ENCODE peak calls at places on chromosomes 12 and 14, in nine cellular contexts. One of them, this sample, is unnamed.

GRCh38 chr12:49545815-49546214 is 7.0 kb downstream of the KCNH3 start:
- DNase-seq in kidney epithelial cell: no peak
- DNase-seq in upper lobe of right lung: peak
- DNase-seq in pancreas: no peak
- DNase-seq in mammary epithelial cell: no peak
- DNase-seq in AG04449: no peak
- DNase-seq in heart left ventricle: no peak
- DNase-seq in NB4: no peak
- DNase-seq in foreskin fibroblast: no peak
- DNase-seq in this sample: no peak

GRCh38 chr12:49342914-49343731 is 3.6 kb upstream of the DNAJC22 start:
- DNase-seq in pancreas: peak
- DNase-seq in NB4: no peak
- DNase-seq in upper lobe of right lung: peak
- DNase-seq in mammary epithelial cell: no peak
- DNase-seq in kidney epithelial cell: no peak
- DNase-seq in AG04449: no peak
- DNase-seq in heart left ventricle: no peak
- DNase-seq in foreskin fibroblast: no peak
- DNase-seq in this sample: no peak

GRCh38 chr14:31930493-31931225 is 146.4 kb upstream of the ARHGAP5 start:
- DNase-seq in pancreas: no peak
- DNase-seq in foreskin fibroblast: peak
- DNase-seq in mammary epithelial cell: peak
- DNase-seq in heart left ventricle: no peak
- DNase-seq in AG04449: no peak
- DNase-seq in upper lobe of right lung: no peak
- DNase-seq in kidney epithelial cell: peak
- DNase-seq in NB4: peak
- DNase-seq in this sample: no peak

GRCh38 chr14:77988966-77989365 is 181.2 kb upstream of the NRXN3 start:
- DNase-seq in foreskin fibroblast: no peak
- DNase-seq in mammary epithelial cell: peak
- DNase-seq in AG04449: no peak
- DNase-seq in pancreas: no peak
- DNase-seq in upper lobe of right lung: no peak
- DNase-seq in heart left ventricle: peak
- DNase-seq in kidney epithelial cell: peak
- DNase-seq in NB4: no peak
- DNase-seq in this sample: peak

GRCh38 chr14:90487462-90487861 is 90.6 kb downstream of the CALM1 start:
- DNase-seq in mammary epithelial cell: no peak
- DNase-seq in upper lobe of right lung: no peak
- DNase-seq in NB4: no peak
- DNase-seq in heart left ventricle: no peak
- DNase-seq in pancreas: no peak
- DNase-seq in AG04449: no peak
- DNase-seq in kidney epithelial cell: no peak
- DNase-seq in foreskin fibroblast: no peak
- DNase-seq in this sample: no peak

GRCh38 chr14:99395904-99396530 is 84.6 kb downstream of the SETD3 start:
- DNase-seq in NB4: peak
- DNase-seq in mammary epithelial cell: peak
- DNase-seq in heart left ventricle: no peak
- DNase-seq in AG04449: no peak
- DNase-seq in upper lobe of right lung: no peak
- DNase-seq in foreskin fibroblast: peak
- DNase-seq in kidney epithelial cell: peak
- DNase-seq in pancreas: no peak
- DNase-seq in this sample: no peak

GRCh38 chr12:78835493-78835892 is 29.1 kb upstream of the SYT1 start:
- DNase-seq in heart left ventricle: no peak
- DNase-seq in upper lobe of right lung: no peak
- DNase-seq in foreskin fibroblast: no peak
- DNase-seq in kidney epithelial cell: no peak
- DNase-seq in AG04449: no peak
- DNase-seq in NB4: no peak
- DNase-seq in pancreas: no peak
- DNase-seq in mammary epithelial cell: no peak
- DNase-seq in this sample: no peak

GRCh38 chr14:80618751-80619329 is 322.7 kb downstream of the CEP128 start:
- DNase-seq in NB4: no peak
- DNase-seq in kidney epithelial cell: no peak
- DNase-seq in pancreas: no peak
- DNase-seq in upper lobe of right lung: no peak
- DNase-seq in mammary epithelial cell: no peak
- DNase-seq in AG04449: no peak
- DNase-seq in heart left ventricle: no peak
- DNase-seq in foreskin fibroblast: no peak
- DNase-seq in this sample: no peak

GRCh38 chr12:27733052-27733656 is 22.5 kb downstream of the MRPS35 start:
- DNase-seq in pancreas: peak
- DNase-seq in mammary epithelial cell: peak
- DNase-seq in kidney epithelial cell: no peak
- DNase-seq in upper lobe of right lung: no peak
- DNase-seq in NB4: peak
- DNase-seq in AG04449: no peak
- DNase-seq in heart left ventricle: no peak
- DNase-seq in foreskin fibroblast: peak
- DNase-seq in this sample: no peak

GRCh38 chr14:82112210-82112839 is 578.7 kb upstream of the SEL1L start:
- DNase-seq in kidney epithelial cell: no peak
- DNase-seq in mammary epithelial cell: no peak
- DNase-seq in NB4: no peak
- DNase-seq in AG04449: no peak
- DNase-seq in pancreas: no peak
- DNase-seq in heart left ventricle: no peak
- DNase-seq in foreskin fibroblast: no peak
- DNase-seq in upper lobe of right lung: no peak
- DNase-seq in this sample: no peak

GRCh38 chr14:58865520-58866281 is 227.9 kb downstream of the DACT1 start:
- DNase-seq in pancreas: no peak
- DNase-seq in heart left ventricle: no peak
- DNase-seq in upper lobe of right lung: no peak
- DNase-seq in AG04449: no peak
- DNase-seq in NB4: no peak
- DNase-seq in kidney epithelial cell: no peak
- DNase-seq in foreskin fibroblast: peak
- DNase-seq in mammary epithelial cell: peak
- DNase-seq in this sample: peak

GRCh38 chr12:3132636-3133409 is 55.6 kb downstream of the TSPAN9 start:
- DNase-seq in heart left ventricle: peak
- DNase-seq in NB4: no peak
- DNase-seq in foreskin fibroblast: peak
- DNase-seq in pancreas: no peak
- DNase-seq in AG04449: no peak
- DNase-seq in kidney epithelial cell: no peak
- DNase-seq in mammary epithelial cell: no peak
- DNase-seq in upper lobe of right lung: no peak
- DNase-seq in this sample: no peak

GRCh38 chr12:10740182-10740581 is 17.1 kb upstream of the YBX3 start:
- DNase-seq in pancreas: no peak
- DNase-seq in kidney epithelial cell: no peak
- DNase-seq in AG04449: no peak
- DNase-seq in heart left ventricle: no peak
- DNase-seq in mammary epithelial cell: peak
- DNase-seq in upper lobe of right lung: no peak
- DNase-seq in foreskin fibroblast: no peak
- DNase-seq in NB4: no peak
- DNase-seq in this sample: no peak

GRCh38 chr14:59918824-59919581 is 941 bp upstream of the LRRC9 start:
- DNase-seq in upper lobe of right lung: no peak
- DNase-seq in heart left ventricle: peak
- DNase-seq in NB4: peak
- DNase-seq in AG04449: no peak
- DNase-seq in mammary epithelial cell: no peak
- DNase-seq in kidney epithelial cell: no peak
- DNase-seq in pancreas: no peak
- DNase-seq in foreskin fibroblast: no peak
- DNase-seq in this sample: peak

GRCh38 chr12:116628989-116629388 is 69.8 kb downstream of the MAP1LC3B2 start:
- DNase-seq in mammary epithelial cell: no peak
- DNase-seq in pancreas: no peak
- DNase-seq in upper lobe of right lung: no peak
- DNase-seq in heart left ventricle: no peak
- DNase-seq in foreskin fibroblast: no peak
- DNase-seq in NB4: no peak
- DNase-seq in AG04449: no peak
- DNase-seq in kidney epithelial cell: no peak
- DNase-seq in this sample: no peak

GRCh38 chr12:12726543-12727093 is 9.4 kb downstream of the CDKN1B start:
- DNase-seq in upper lobe of right lung: no peak
- DNase-seq in kidney epithelial cell: no peak
- DNase-seq in NB4: peak
- DNase-seq in AG04449: no peak
- DNase-seq in pancreas: no peak
- DNase-seq in mammary epithelial cell: peak
- DNase-seq in heart left ventricle: no peak
- DNase-seq in foreskin fibroblast: peak
- DNase-seq in this sample: no peak

GRCh38 chr12:128644664-128645296 is 179.0 kb downstream of the SLC15A4 start:
- DNase-seq in heart left ventricle: no peak
- DNase-seq in NB4: peak
- DNase-seq in mammary epithelial cell: no peak
- DNase-seq in pancreas: peak
- DNase-seq in kidney epithelial cell: no peak
- DNase-seq in upper lobe of right lung: no peak
- DNase-seq in foreskin fibroblast: no peak
- DNase-seq in AG04449: no peak
- DNase-seq in this sample: no peak
- TF ChIP-seq CTCF in heart left ventricle: peak
- TF ChIP-seq CTCF in NB4: peak
- TF ChIP-seq CTCF in mammary epithelial cell: peak
- TF ChIP-seq CTCF in pancreas: peak
- TF ChIP-seq CTCF in kidney epithelial cell: peak
- TF ChIP-seq CTCF in upper lobe of right lung: peak
- TF ChIP-seq CTCF in foreskin fibroblast: no peak
- TF ChIP-seq CTCF in AG04449: no peak
- TF ChIP-seq CTCF in this sample: peak

GRCh38 chr12:104990950-104991349 is 4.8 kb downstream of the NOPCHAP1 start:
- DNase-seq in foreskin fibroblast: no peak
- DNase-seq in AG04449: no peak
- DNase-seq in heart left ventricle: no peak
- DNase-seq in upper lobe of right lung: no peak
- DNase-seq in pancreas: no peak
- DNase-seq in mammary epithelial cell: no peak
- DNase-seq in NB4: no peak
- DNase-seq in kidney epithelial cell: no peak
- DNase-seq in this sample: no peak

GRCh38 chr12:104986022-104986941 is at the start of gene NOPCHAP1:
- DNase-seq in kidney epithelial cell: peak
- DNase-seq in mammary epithelial cell: peak
- DNase-seq in heart left ventricle: peak
- DNase-seq in NB4: peak
- DNase-seq in AG04449: peak
- DNase-seq in foreskin fibroblast: peak
- DNase-seq in upper lobe of right lung: peak
- DNase-seq in pancreas: peak
- DNase-seq in this sample: peak

GRCh38 chr12:104985206-104985605 is 910 bp upstream of the NOPCHAP1 start:
- DNase-seq in NB4: peak
- DNase-seq in heart left ventricle: no peak
- DNase-seq in upper lobe of right lung: no peak
- DNase-seq in foreskin fibroblast: no peak
- DNase-seq in pancreas: no peak
- DNase-seq in AG04449: no peak
- DNase-seq in mammary epithelial cell: no peak
- DNase-seq in kidney epithelial cell: no peak
- DNase-seq in this sample: no peak
- TF ChIP-seq CTCF in NB4: peak
- TF ChIP-seq CTCF in heart left ventricle: no peak
- TF ChIP-seq CTCF in upper lobe of right lung: no peak
- TF ChIP-seq CTCF in foreskin fibroblast: no peak
- TF ChIP-seq CTCF in pancreas: no peak
- TF ChIP-seq CTCF in AG04449: no peak
- TF ChIP-seq CTCF in mammary epithelial cell: no peak
- TF ChIP-seq CTCF in kidney epithelial cell: no peak
- TF ChIP-seq CTCF in this sample: no peak

GRCh38 chr12:85725991-85726390 is 110.2 kb downstream of the RASSF9 start:
- DNase-seq in AG04449: no peak
- DNase-seq in heart left ventricle: no peak
- DNase-seq in mammary epithelial cell: no peak
- DNase-seq in pancreas: no peak
- DNase-seq in NB4: peak
- DNase-seq in upper lobe of right lung: no peak
- DNase-seq in foreskin fibroblast: peak
- DNase-seq in kidney epithelial cell: no peak
- DNase-seq in this sample: no peak

GRCh38 chr12:85720308-85721033 is 115.7 kb downstream of the RASSF9 start:
- DNase-seq in kidney epithelial cell: no peak
- DNase-seq in heart left ventricle: no peak
- DNase-seq in upper lobe of right lung: no peak
- DNase-seq in NB4: no peak
- DNase-seq in pancreas: no peak
- DNase-seq in AG04449: no peak
- DNase-seq in mammary epithelial cell: no peak
- DNase-seq in foreskin fibroblast: no peak
- DNase-seq in this sample: no peak
- TF ChIP-seq CTCF in kidney epithelial cell: no peak
- TF ChIP-seq CTCF in heart left ventricle: no peak
- TF ChIP-seq CTCF in upper lobe of right lung: no peak
- TF ChIP-seq CTCF in NB4: no peak
- TF ChIP-seq CTCF in pancreas: no peak
- TF ChIP-seq CTCF in AG04449: no peak
- TF ChIP-seq CTCF in mammary epithelial cell: no peak
- TF ChIP-seq CTCF in foreskin fibroblast: no peak
- TF ChIP-seq CTCF in this sample: no peak

DNA sequence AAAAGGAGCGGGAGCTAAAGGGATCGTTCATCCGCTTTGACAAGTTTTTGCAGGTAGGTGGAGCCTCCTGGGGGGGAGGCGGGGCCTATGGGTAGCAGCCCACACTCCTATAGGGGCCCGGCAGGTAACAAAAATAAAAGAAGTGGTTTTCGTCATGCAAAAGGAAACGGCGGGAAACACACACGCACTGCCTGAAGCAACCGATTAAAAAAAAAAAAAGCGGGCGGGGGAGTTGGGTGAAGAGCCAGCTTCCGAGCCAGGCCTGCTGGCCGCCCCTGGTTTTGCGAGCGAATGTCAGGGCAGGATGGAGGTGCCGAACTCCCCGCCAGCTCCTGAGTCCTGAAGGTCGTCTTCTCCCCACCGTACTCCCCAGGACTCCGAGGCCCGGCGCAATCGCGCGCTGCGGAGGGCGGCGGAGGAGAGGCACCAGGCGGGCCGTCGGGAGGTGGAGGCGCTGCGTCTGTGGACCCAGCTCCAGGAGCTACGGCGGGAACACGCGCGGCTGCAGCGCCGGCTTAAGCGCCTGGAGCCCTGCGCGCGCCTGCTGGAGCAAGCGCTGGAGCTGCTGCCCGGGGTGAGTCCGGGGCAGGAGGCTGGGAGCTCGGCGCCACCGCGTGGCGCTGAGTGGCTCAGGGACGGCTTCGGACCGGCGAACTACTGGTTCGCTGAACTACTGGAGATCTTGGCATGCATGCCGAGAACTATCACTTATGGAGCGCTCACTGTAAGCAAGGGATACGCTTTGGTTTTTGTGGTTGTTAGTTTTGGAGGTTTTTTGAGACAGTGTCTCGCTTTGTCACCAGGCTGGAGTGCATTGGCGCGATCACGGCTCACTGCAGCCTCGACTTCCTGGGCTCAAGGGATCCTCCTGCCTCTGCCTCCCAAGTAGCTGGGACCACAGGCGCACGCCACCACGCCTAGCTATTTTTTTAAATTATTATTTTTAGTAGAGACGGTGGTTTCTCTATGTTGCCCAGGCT is 3.6 kb downstream of the CFAP73 start:
- DNase-seq in NB4: peak
- DNase-seq in upper lobe of right lung: peak
- DNase-seq in pancreas: peak
- DNase-seq in kidney epithelial cell: no peak
- DNase-seq in foreskin fibroblast: peak
- DNase-seq in heart left ventricle: peak
- DNase-seq in mammary epithelial cell: peak
- DNase-seq in AG04449: no peak
- DNase-seq in this sample: no peak
- TF ChIP-seq CTCF in NB4: peak
- TF ChIP-seq CTCF in upper lobe of right lung: peak
- TF ChIP-seq CTCF in pancreas: peak
- TF ChIP-seq CTCF in kidney epithelial cell: peak
- TF ChIP-seq CTCF in foreskin fibroblast: peak
- TF ChIP-seq CTCF in heart left ventricle: peak
- TF ChIP-seq CTCF in mammary epithelial cell: peak
- TF ChIP-seq CTCF in AG04449: peak
- TF ChIP-seq CTCF in this sample: peak

This sample was measured in HFF-Myc.